ENCODE peak calls at places on chromosome 10, in eight cellular contexts. C is A549, Z is SK-N-SH, K is transverse colon, W is HepG2, P is GM12878, F is sigmoid colon, G is stomach. S is an unnamed sample. For H3K9me3, the result is how much of the 10 kb centered on the place peaks cover.

GRCh38 chr10:19498348-19499290 is 317.6 kb upstream of the PLXDC2 start:
- DNase-seq in C (no peak), Z (no peak), K (no peak), W (no peak), P (no peak), F (peak), G (no peak), S (peak)

GRCh38 chr10:77195101-77195500 is 442.5 kb downstream of the KCNMA1 start:
- DNase-seq in C (peak), Z (no peak), K (no peak), W (no peak), P (no peak), F (peak), G (no peak), S (no peak)

GRCh38 chr10:44194435-44194834 is 190.5 kb downstream of the CXCL12 start:
- DNase-seq in C (no peak), Z (no peak), K (no peak), W (no peak), P (no peak), F (no peak), G (no peak), S (no peak)

GRCh38 chr10:87092356-87092860 is 2.2 kb downstream of the GLUD1 start:
- DNase-seq in C (no peak), Z (no peak), K (no peak), W (no peak), P (no peak), F (no peak), G (no peak), S (no peak)

GRCh38 chr10:47027812-47028260 is 116.6 kb downstream of the PTPN20 start:
- DNase-seq in C (no peak), Z (no peak), K (no peak), W (no peak), P (no peak), F (peak), G (peak), S (no peak)

GRCh38 chr10:131921191-131921590 is 20.4 kb downstream of the PPP2R2D start:
- DNase-seq in C (no peak), Z (no peak), K (no peak), W (no peak), P (no peak), F (peak), G (no peak), S (no peak)

GRCh38 chr10:65900271-65900670 is 1025.6 kb upstream of the LRRTM3 start:
- DNase-seq in C (no peak), Z (no peak), K (no peak), W (no peak), P (no peak), F (no peak), G (no peak), S (no peak)

GRCh38 chr10:126565456-126565855 is 105.0 kb downstream of the C10orf90 start:
- DNase-seq in C (no peak), Z (no peak), K (no peak), W (peak), P (no peak), F (no peak), G (no peak), S (no peak)

GRCh38 chr10:77799352-77799751 is 127.2 kb downstream of the DLG5 start:
- DNase-seq in C (no peak), Z (no peak), K (no peak), W (no peak), P (no peak), F (no peak), G (no peak), S (no peak)

GRCh38 chr10:92880233-92880861 is 32.0 kb downstream of the EXOC6 start:
- DNase-seq in C (peak), Z (peak), K (no peak), W (peak), P (no peak), F (no peak), G (no peak), S (no peak)

GRCh38 chr10:104809288-104810090 is 168.4 kb downstream of the SORCS3 start:
- DNase-seq in C (no peak), Z (no peak), K (no peak), W (peak), P (no peak), F (no peak), G (no peak), S (no peak)

GRCh38 chr10:69412232-69412631 is 4.5 kb downstream of the TACR2 start:
- DNase-seq in C (no peak), Z (no peak), K (no peak), W (no peak), P (no peak), F (no peak), G (no peak), S (no peak)

GRCh38 chr10:52098130-52098529 is 216.0 kb upstream of the DKK1 start:
- DNase-seq in C (no peak), Z (no peak), K (no peak), W (no peak), P (no peak), F (no peak), G (no peak), S (no peak)

GRCh38 chr10:120423350-120424197 is 33.5 kb upstream of the PLPP4 start:
- DNase-seq in C (peak), Z (peak), K (peak), W (peak), P (no peak), F (no peak), G (peak), S (no peak)

GRCh38 chr10:34584164-34584563 is 230.9 kb downstream of the PARD3 start:
- DNase-seq in C (no peak), Z (no peak), K (no peak), W (no peak), P (no peak), F (no peak), G (no peak), S (no peak)
- TF ChIP-seq EP300 in C (no peak), Z (peak), K (no peak), W (no peak), P (no peak), F (no peak), G (no peak), S (no peak)

GRCh38 chr10:21055339-21056135 is 158.4 kb upstream of the NEBL start:
- DNase-seq in C (no peak), Z (no peak), K (no peak), W (no peak), P (no peak), F (no peak), G (no peak), S (no peak)

GRCh38 chr10:21057989-21058388 is 160.9 kb upstream of the NEBL start:
- DNase-seq in C (no peak), Z (no peak), K (no peak), W (no peak), P (no peak), F (no peak), G (no peak), S (no peak)

GRCh38 chr10:21057436-21057835 is 160.3 kb upstream of the NEBL start:
- DNase-seq in C (no peak), Z (no peak), K (no peak), W (no peak), P (no peak), F (no peak), G (no peak), S (no peak)

GRCh38 chr10:21053953-21054352 is 156.8 kb upstream of the NEBL start:
- DNase-seq in C (no peak), Z (no peak), K (no peak), W (no peak), P (no peak), F (no peak), G (no peak), S (no peak)

DNA sequence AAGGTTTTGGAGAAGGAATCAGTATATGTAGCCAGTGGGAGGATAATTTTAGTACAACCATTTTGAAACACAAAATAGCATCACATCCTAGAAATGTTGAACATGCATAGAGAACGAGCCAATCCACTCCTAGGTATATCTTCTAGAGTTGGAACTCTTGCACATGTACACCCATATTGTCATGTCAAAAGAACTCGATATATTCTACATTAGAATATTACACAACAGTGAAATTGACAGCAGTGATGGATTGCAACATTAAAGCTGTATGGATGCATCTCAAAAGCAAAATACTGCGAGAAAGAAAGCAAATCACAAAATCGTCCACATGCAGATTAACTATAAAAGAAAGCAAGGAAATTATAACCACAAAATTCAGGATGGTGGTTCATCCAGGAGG is 159.3 kb upstream of the NEBL start:
- DNase-seq in C (no peak), Z (no peak), K (no peak), W (no peak), P (no peak), F (no peak), G (no peak), S (no peak)
- H3K9me3 ChIP-seq in C (under half), Z (under half), K (under half), W (under half), P (under half), F (under half), G (under half), S (under half)

GRCh38 chr10:112950714-112951348 is 784 bp downstream of the TCF7L2 start:
- DNase-seq in C (no peak), Z (peak), K (peak), W (no peak), P (no peak), F (peak), G (no peak), S (peak)
- TF ChIP-seq EP300 in C (no peak), Z (no peak), K (no peak), W (no peak), P (no peak), F (no peak), G (no peak), S (no peak)

GRCh38 chr10:130393342-130393741 is 257.2 kb downstream of the GLRX3 start:
- DNase-seq in C (no peak), Z (no peak), K (no peak), W (no peak), P (no peak), F (no peak), G (peak), S (no peak)
- H3K9me3 ChIP-seq in C (under half), Z (under half), K (under half), W (half or more), P (under half), F (under half), G (half or more), S (under half)

GRCh38 chr10:24951201-24952145 is 933 bp downstream of the PRTFDC1 start:
- DNase-seq in C (peak), Z (peak), K (peak), W (no peak), P (no peak), F (no peak), G (peak), S (no peak)
- TF ChIP-seq EP300 in C (no peak), Z (no peak), K (no peak), W (no peak), P (no peak), F (no peak), G (no peak), S (no peak)

DNA sequence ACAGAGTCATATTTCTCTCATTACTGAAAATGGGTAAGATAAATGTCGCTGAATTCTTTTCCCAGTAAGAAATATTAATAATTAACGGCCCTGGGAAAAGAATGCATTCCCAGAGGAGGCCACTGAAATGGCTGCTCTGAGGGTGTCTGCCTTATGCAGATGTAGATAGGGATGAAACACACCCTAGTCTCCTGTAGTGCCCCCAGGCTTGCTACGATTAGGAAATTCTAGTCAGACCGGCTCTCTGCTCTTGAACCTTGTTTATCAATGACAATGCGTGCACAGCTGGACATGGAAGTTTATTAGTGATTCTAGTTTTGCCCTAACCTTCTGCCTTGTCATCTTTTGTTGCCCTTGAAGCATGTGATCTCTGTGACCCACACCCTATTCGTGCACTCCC is 291.1 kb downstream of the ZNF248 start:
- DNase-seq in C (no peak), Z (no peak), K (no peak), W (no peak), P (no peak), F (no peak), G (no peak), S (no peak)
- H3K9me3 ChIP-seq in C (under half), Z (under half), K (under half), W (under half), P (under half), F (under half), G (under half), S (under half)

DNA sequence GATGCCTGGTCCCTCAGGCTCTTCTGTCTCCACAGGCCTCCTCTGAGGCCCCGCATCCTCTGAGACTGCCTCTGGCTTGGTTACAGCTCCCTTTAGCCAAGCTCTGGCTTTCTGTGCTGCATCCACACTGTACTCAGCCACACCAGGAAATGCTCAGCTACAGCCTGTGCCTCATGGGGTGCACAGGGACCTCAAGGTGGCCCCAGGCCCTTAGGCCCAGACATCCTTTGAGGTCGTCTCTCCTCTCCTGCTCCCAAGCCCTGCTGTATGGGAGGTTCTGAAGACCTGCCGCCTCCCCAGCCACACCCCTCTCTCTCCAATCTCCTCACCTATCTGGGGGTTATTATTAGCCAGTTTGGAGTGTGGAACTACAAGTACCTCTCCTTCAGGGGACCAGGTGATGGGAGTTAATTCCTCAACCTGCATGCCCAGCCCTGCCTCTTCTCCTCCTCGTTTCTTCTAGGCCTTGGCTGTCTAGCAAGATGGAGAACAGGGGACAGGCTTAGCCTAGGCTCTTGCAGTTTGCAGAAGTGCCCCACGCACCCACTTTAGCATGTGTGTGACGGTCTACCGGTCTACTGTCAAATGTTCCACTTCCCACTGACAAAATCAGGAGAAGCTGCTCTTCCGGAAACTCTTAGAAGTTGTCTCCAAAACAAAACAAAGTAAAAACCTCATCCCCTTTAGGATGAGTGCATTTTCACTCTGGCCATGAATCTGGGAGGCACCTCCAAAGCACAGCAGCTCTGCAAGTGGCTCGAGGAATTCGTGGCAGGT is 64.0 kb upstream of the WAC start:
- DNase-seq in C (no peak), Z (no peak), K (no peak), W (no peak), P (no peak), F (no peak), G (no peak), S (no peak)
- TF ChIP-seq EP300 in C (no peak), Z (no peak), K (no peak), W (no peak), P (no peak), F (no peak), G (no peak), S (no peak)

DNA sequence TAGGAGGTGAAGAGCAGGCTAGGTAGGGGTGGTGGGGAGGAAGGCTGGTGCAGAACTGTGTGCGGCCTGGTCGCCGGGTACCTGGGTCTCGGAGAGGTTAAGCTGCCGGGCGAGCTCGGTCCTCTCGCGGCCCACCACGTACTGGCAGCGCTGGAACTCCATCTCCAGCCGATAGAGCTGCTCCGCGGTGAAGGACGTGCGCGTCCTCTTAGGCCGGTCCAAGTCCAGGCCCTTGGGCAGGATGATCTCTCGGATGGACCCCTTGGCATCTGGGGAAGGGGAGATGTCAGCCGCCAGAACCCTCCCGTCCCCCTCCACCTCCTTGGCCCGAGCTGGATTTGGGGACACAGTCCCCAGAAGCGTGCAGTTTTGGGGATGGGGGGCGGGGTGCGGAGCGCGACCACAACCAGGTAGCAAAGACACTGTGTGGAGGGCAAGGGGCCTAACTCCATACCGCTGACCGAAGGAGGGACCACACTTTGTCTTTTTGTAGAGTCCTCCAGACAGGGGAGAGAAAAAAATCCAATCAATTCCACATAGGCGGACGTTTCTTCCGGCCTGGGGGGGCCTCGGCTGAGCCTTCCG is 1.6 kb downstream of the VAX1 start:
- DNase-seq in C (no peak), Z (peak), K (no peak), W (no peak), P (no peak), F (no peak), G (no peak), S (no peak)
- H3K9me3 ChIP-seq in C (under half), Z (under half), K (under half), W (under half), P (under half), F (under half), G (under half), S (under half)

S was measured in tibial nerve.